ENCODE peak calls at places on chromosomes 12 and 14, in four cellular contexts. One of them, this sample, is unnamed.

GRCh38 chr12:15001733-15002471 is 29.1 kb downstream of the PDE6H start:
- DNase-seq in fibroblast of mammary gland: peak; percentile 35
- DNase-seq in activated gamma-delta T cell treated with anti-CD3 and anti-CD28 coated beads, Interleukin-2, amount 50 U/mL, for 16 hours: no peak
- DNase-seq in lower lobe of right lung: peak; percentile 46
- DNase-seq in this sample: peak; percentile 58

GRCh38 chr14:102686176-102686801 is 91.0 kb upstream of the TRAF3 start:
- DNase-seq in activated gamma-delta T cell treated with anti-CD3 and anti-CD28 coated beads, Interleukin-2, amount 50 U/mL, for 16 hours: no peak
- DNase-seq in lower lobe of right lung: no peak
- DNase-seq in fibroblast of mammary gland: no peak
- DNase-seq in this sample: no peak

GRCh38 chr14:37262649-37263048 is 64.9 kb downstream of the MIPOL1 start:
- DNase-seq in fibroblast of mammary gland: no peak
- DNase-seq in activated gamma-delta T cell treated with anti-CD3 and anti-CD28 coated beads, Interleukin-2, amount 50 U/mL, for 16 hours: no peak
- DNase-seq in lower lobe of right lung: no peak
- DNase-seq in this sample: no peak

GRCh38 chr14:37865719-37866549 is 270.5 kb downstream of the TTC6 start:
- DNase-seq in activated gamma-delta T cell treated with anti-CD3 and anti-CD28 coated beads, Interleukin-2, amount 50 U/mL, for 16 hours: no peak
- DNase-seq in fibroblast of mammary gland: no peak
- DNase-seq in lower lobe of right lung: no peak
- DNase-seq in this sample: no peak

GRCh38 chr14:69612759-69613145 is 1.4 kb downstream of the SUSD6 start:
- DNase-seq in activated gamma-delta T cell treated with anti-CD3 and anti-CD28 coated beads, Interleukin-2, amount 50 U/mL, for 16 hours: no peak
- DNase-seq in lower lobe of right lung: no peak
- DNase-seq in fibroblast of mammary gland: peak; percentile 16
- DNase-seq in this sample: no peak

GRCh38 chr14:88296343-88296742 is 26.7 kb downstream of the KCNK10 start:
- DNase-seq in lower lobe of right lung: no peak
- DNase-seq in activated gamma-delta T cell treated with anti-CD3 and anti-CD28 coated beads, Interleukin-2, amount 50 U/mL, for 16 hours: no peak
- DNase-seq in fibroblast of mammary gland: no peak
- DNase-seq in this sample: no peak

GRCh38 chr12:111368291-111368683 is 608 bp downstream of the PHETA1 start:
- DNase-seq in lower lobe of right lung: no peak
- DNase-seq in fibroblast of mammary gland: no peak
- DNase-seq in activated gamma-delta T cell treated with anti-CD3 and anti-CD28 coated beads, Interleukin-2, amount 50 U/mL, for 16 hours: no peak
- DNase-seq in this sample: peak; percentile 57

GRCh38 chr12:106601031-106601430 is 18.2 kb downstream of the RFX4 start:
- DNase-seq in lower lobe of right lung: no peak
- DNase-seq in fibroblast of mammary gland: no peak
- DNase-seq in activated gamma-delta T cell treated with anti-CD3 and anti-CD28 coated beads, Interleukin-2, amount 50 U/mL, for 16 hours: no peak
- DNase-seq in this sample: no peak

GRCh38 chr14:49173765-49174373 is 412.3 kb downstream of the RPS29 start:
- DNase-seq in lower lobe of right lung: no peak
- DNase-seq in activated gamma-delta T cell treated with anti-CD3 and anti-CD28 coated beads, Interleukin-2, amount 50 U/mL, for 16 hours: no peak
- DNase-seq in fibroblast of mammary gland: peak; percentile 75
- DNase-seq in this sample: no peak

GRCh38 chr14:65333926-65334687 is 78.4 kb upstream of the FUT8 start:
- DNase-seq in fibroblast of mammary gland: peak; percentile 89
- DNase-seq in activated gamma-delta T cell treated with anti-CD3 and anti-CD28 coated beads, Interleukin-2, amount 50 U/mL, for 16 hours: no peak
- DNase-seq in lower lobe of right lung: peak; percentile 48
- DNase-seq in this sample: peak; percentile 52

GRCh38 chr14:103875010-103875409 is 27.6 kb upstream of the PPP1R13B start:
- DNase-seq in lower lobe of right lung: no peak
- DNase-seq in fibroblast of mammary gland: no peak
- DNase-seq in activated gamma-delta T cell treated with anti-CD3 and anti-CD28 coated beads, Interleukin-2, amount 50 U/mL, for 16 hours: no peak
- DNase-seq in this sample: no peak

GRCh38 chr14:94423465-94424056 is 29.0 kb downstream of the SERPINA11 start:
- DNase-seq in fibroblast of mammary gland: peak; percentile 67
- DNase-seq in activated gamma-delta T cell treated with anti-CD3 and anti-CD28 coated beads, Interleukin-2, amount 50 U/mL, for 16 hours: no peak
- DNase-seq in lower lobe of right lung: peak; percentile 84
- DNase-seq in this sample: peak; percentile 86

GRCh38 chr14:96688629-96689028 is 108.6 kb upstream of the VRK1 start:
- DNase-seq in lower lobe of right lung: no peak
- DNase-seq in activated gamma-delta T cell treated with anti-CD3 and anti-CD28 coated beads, Interleukin-2, amount 50 U/mL, for 16 hours: no peak
- DNase-seq in fibroblast of mammary gland: no peak
- DNase-seq in this sample: no peak

GRCh38 chr14:71620401-71620800 is 311.8 kb upstream of the RGS6 start:
- DNase-seq in fibroblast of mammary gland: peak; percentile 69
- DNase-seq in lower lobe of right lung: no peak
- DNase-seq in activated gamma-delta T cell treated with anti-CD3 and anti-CD28 coated beads, Interleukin-2, amount 50 U/mL, for 16 hours: no peak
- DNase-seq in this sample: no peak

GRCh38 chr12:108640802-108641445 is 7.2 kb upstream of the SELPLG start:
- DNase-seq in activated gamma-delta T cell treated with anti-CD3 and anti-CD28 coated beads, Interleukin-2, amount 50 U/mL, for 16 hours: no peak
- DNase-seq in fibroblast of mammary gland: peak; percentile 47
- DNase-seq in lower lobe of right lung: peak; percentile 52
- DNase-seq in this sample: peak; percentile 67

GRCh38 chr14:76928301-76928700 is 100.2 kb downstream of the IRF2BPL start:
- DNase-seq in activated gamma-delta T cell treated with anti-CD3 and anti-CD28 coated beads, Interleukin-2, amount 50 U/mL, for 16 hours: no peak
- DNase-seq in lower lobe of right lung: no peak
- DNase-seq in fibroblast of mammary gland: no peak
- DNase-seq in this sample: no peak

GRCh38 chr12:100826323-100826722 is 31.7 kb downstream of the ANO4 start:
- DNase-seq in fibroblast of mammary gland: peak; percentile 60
- DNase-seq in lower lobe of right lung: no peak
- DNase-seq in activated gamma-delta T cell treated with anti-CD3 and anti-CD28 coated beads, Interleukin-2, amount 50 U/mL, for 16 hours: no peak
- DNase-seq in this sample: peak; percentile 77

GRCh38 chr12:109632299-109632698 is 58.7 kb downstream of the MVK start:
- DNase-seq in lower lobe of right lung: no peak
- DNase-seq in activated gamma-delta T cell treated with anti-CD3 and anti-CD28 coated beads, Interleukin-2, amount 50 U/mL, for 16 hours: no peak
- DNase-seq in fibroblast of mammary gland: no peak
- DNase-seq in this sample: no peak

GRCh38 chr14:95045836-95046430 is 111.4 kb downstream of the DICER1 start:
- DNase-seq in fibroblast of mammary gland: no peak
- DNase-seq in activated gamma-delta T cell treated with anti-CD3 and anti-CD28 coated beads, Interleukin-2, amount 50 U/mL, for 16 hours: no peak
- DNase-seq in lower lobe of right lung: no peak
- DNase-seq in this sample: no peak

GRCh38 chr14:104292084-104292970 is 153.9 kb downstream of the KIF26A start:
- DNase-seq in activated gamma-delta T cell treated with anti-CD3 and anti-CD28 coated beads, Interleukin-2, amount 50 U/mL, for 16 hours: no peak
- DNase-seq in fibroblast of mammary gland: no peak
- DNase-seq in lower lobe of right lung: peak; percentile 36
- DNase-seq in this sample: peak; percentile 44

This sample was measured in mucosa of descending colon.